ENCODE peak calls at places on chromosomes 7 and 10, in four cellular contexts. N, A, W and E are unnamed samples.

GRCh38 chr7:113100091-113100723 is 13.6 kb upstream of the GPR85 start:
- DNase-seq in N (no peak), A (peak), W (no peak), E (no peak)

GRCh38 chr7:929311-929711 is 25.2 kb downstream of the ADAP1 start:
- DNase-seq in N (no peak), A (no peak), W (no peak), E (no peak)

GRCh38 chr7:440059-440749 is 79.4 kb downstream of the PDGFA start:
- DNase-seq in N (no peak), A (no peak), W (no peak), E (no peak)

GRCh38 chr10:94223702-94224370 is 138.9 kb downstream of the NOC3L start:
- DNase-seq in N (no peak), A (no peak), W (no peak), E (no peak)

GRCh38 chr10:100014129-100014762 is 4.5 kb upstream of the DNMBP start:
- DNase-seq in N (no peak), A (no peak), W (no peak), E (peak)

GRCh38 chr7:106278695-106279094 is 6.1 kb downstream of the NAMPT start:
- DNase-seq in N (no peak), A (no peak), W (no peak), E (no peak)

GRCh38 chr10:120386196-120386595 is 70.8 kb upstream of the PLPP4 start:
- DNase-seq in N (no peak), A (no peak), W (no peak), E (no peak)

GRCh38 chr7:105648561-105649401 is 67.5 kb upstream of the EFCAB10 start:
- DNase-seq in N (no peak), A (no peak), W (no peak), E (no peak)

GRCh38 chr10:115335366-115335765 is 242.2 kb downstream of the ATRNL1 start:
- DNase-seq in N (no peak), A (no peak), W (no peak), E (no peak)

GRCh38 chr10:624312-624604 is 65.2 kb downstream of the DIP2C start:
- DNase-seq in N (no peak), A (no peak), W (no peak), E (no peak)

GRCh38 chr7:131212114-131212513 is 115.6 kb upstream of the MKLN1 start:
- DNase-seq in N (no peak), A (peak), W (no peak), E (no peak)

GRCh38 chr10:3336673-3337293 is 164.2 kb upstream of the PITRM1 start:
- DNase-seq in N (no peak), A (no peak), W (no peak), E (no peak)